ENCODE peak calls at places on chromosome 5, in eight cellular contexts. O is colonic mucosa, R is spleen, S is prostate gland, G is tibial artery, H is neural progenitor cell, U is suprapubic skin, M is A549. F is an unnamed sample.

GRCh38 chr5:26121343-26121742 is 917.0 kb downstream of the CDH9 start:
- DNase-seq in M (peak; percentile 41), G (no peak), O (no peak), H (peak; percentile 49), U (no peak), S (no peak), R (no peak), F (no peak)

GRCh38 chr5:134345996-134346395 is 21.0 kb downstream of the CDKL3 start:
- DNase-seq in R (no peak), G (no peak), O (no peak), M (no peak), U (no peak), S (peak; percentile 53), H (no peak), F (no peak)

GRCh38 chr5:27318701-27319100 is 280.3 kb upstream of the CDH9 start:
- DNase-seq in H (no peak), R (no peak), O (no peak), S (no peak), U (no peak), M (no peak), G (no peak), F (no peak)

GRCh38 chr5:98110270-98110669 is 663.2 kb upstream of the RGMB start:
- DNase-seq in M (no peak), R (no peak), O (no peak), G (no peak), U (no peak), H (no peak), S (no peak), F (no peak)

GRCh38 chr5:57176350-57176857 is 2.5 kb downstream of the GPBP1 start:
- DNase-seq in M (no peak), U (no peak), O (no peak), G (no peak), R (no peak), H (no peak), S (no peak), F (no peak)

GRCh38 chr5:132965120-132965519 is 1.7 kb upstream of the AFF4 start:
- DNase-seq in G (no peak), M (no peak), H (no peak), R (no peak), U (no peak), S (no peak), O (no peak), F (no peak)

GRCh38 chr5:173572431-173573125 is 43.9 kb downstream of the BOD1 start:
- DNase-seq in M (no peak), S (no peak), H (no peak), R (no peak), O (no peak), U (peak; percentile 34), G (no peak), F (no peak)

GRCh38 chr5:65961644-65962043 is 35.3 kb downstream of the ERBIN start:
- DNase-seq in O (no peak), M (no peak), U (no peak), R (no peak), S (no peak), H (no peak), G (no peak), F (no peak)

GRCh38 chr5:68464424-68464823 is 248.9 kb downstream of the PIK3R1 start:
- DNase-seq in S (no peak), O (no peak), U (no peak), H (no peak), G (no peak), M (no peak), R (no peak), F (no peak)

GRCh38 chr5:13278148-13278547 is 666.3 kb downstream of the DNAH5 start:
- DNase-seq in R (no peak), H (no peak), G (no peak), U (no peak), M (peak; percentile 18), S (no peak), O (no peak), F (no peak)

GRCh38 chr5:40124367-40124766 is 555.3 kb upstream of the PTGER4 start:
- DNase-seq in O (no peak), M (peak; percentile 16), G (no peak), R (no peak), H (peak; percentile 38), S (no peak), U (no peak), F (no peak)

GRCh38 chr5:151696470-151697061 is 9.9 kb upstream of the SPARC start:
- DNase-seq in S (no peak), G (peak; percentile 79), R (no peak), O (peak; percentile 44), U (peak; percentile 90), M (no peak), H (peak; percentile 41), F (peak; percentile 72)

GRCh38 chr5:170113517-170113891 is 7.8 kb downstream of the FOXI1 start:
- DNase-seq in O (no peak), G (no peak), M (no peak), S (no peak), U (no peak), H (no peak), R (no peak), F (no peak)

GRCh38 chr5:61732376-61732775 is 400.3 kb downstream of the ZSWIM6 start:
- DNase-seq in H (peak; percentile 28), U (no peak), S (no peak), O (no peak), M (no peak), R (no peak), G (no peak), F (no peak)

DNA sequence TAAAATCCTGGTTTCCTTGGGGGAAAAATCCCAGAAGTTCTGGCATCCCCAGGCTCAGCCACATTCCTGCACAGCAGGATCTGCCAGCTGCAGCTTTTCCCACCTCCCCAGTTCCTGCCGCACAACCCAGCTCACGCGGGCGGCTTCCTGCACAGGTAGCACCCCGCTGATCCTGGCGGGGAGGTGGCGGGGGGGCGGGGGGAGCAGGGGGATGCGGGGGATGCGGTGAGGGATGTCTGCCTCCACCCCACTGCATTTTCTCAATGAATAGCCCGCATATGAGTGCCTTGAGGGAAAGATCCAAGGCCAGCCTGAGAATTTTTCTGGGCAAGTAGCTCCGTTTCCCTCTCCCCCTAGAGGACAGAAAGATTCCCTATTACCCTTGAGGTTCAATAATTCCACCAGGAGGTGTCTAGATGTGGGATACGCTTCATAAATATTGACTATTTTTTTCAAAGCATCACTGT is 21.1 kb downstream of the GFPT2 start:
- DNase-seq in U (no peak), S (no peak), G (no peak), H (peak; percentile 80), M (peak; percentile 39), O (no peak), R (peak; percentile 39), F (no peak)
- TF ChIP-seq CTCF in U (no peak), S (no peak), G (no peak), H (peak; percentile 40), M (peak; percentile 23), O (no peak), R (no peak), F (no peak)

GRCh38 chr5:11777096-11777495 is 127.2 kb downstream of the CTNND2 start:
- DNase-seq in M (no peak), U (no peak), O (no peak), R (no peak), S (no peak), H (no peak), G (no peak), F (no peak)
- H3K27ac ChIP-seq in M (no peak overlapping the region), U (no peak overlapping the region), O (no peak overlapping the region), R (no peak overlapping the region), S (no peak overlapping the region), H (no peak overlapping the region), G (no peak overlapping the region), F (no peak overlapping the region)

GRCh38 chr5:76209297-76209696 is 126.1 kb downstream of the SV2C start:
- DNase-seq in O (no peak), G (no peak), R (no peak), H (no peak), U (no peak), M (peak; percentile 6), S (no peak), F (no peak)
- TF ChIP-seq CTCF in O (no peak), G (no peak), R (no peak), H (peak; percentile 47), U (no peak), M (peak; percentile 7), S (no peak), F (no peak)

GRCh38 chr5:43216941-43217340 is 24.9 kb downstream of the NIM1K start:
- DNase-seq in U (no peak), S (no peak), G (no peak), O (no peak), R (no peak), H (no peak), M (no peak), F (no peak)
- H3K27ac ChIP-seq in U (no peak overlapping the region), S (no peak overlapping the region), G (no peak overlapping the region), O (no peak overlapping the region), R (no peak overlapping the region), H (no peak overlapping the region), M (no peak overlapping the region), F (no peak overlapping the region)

DNA sequence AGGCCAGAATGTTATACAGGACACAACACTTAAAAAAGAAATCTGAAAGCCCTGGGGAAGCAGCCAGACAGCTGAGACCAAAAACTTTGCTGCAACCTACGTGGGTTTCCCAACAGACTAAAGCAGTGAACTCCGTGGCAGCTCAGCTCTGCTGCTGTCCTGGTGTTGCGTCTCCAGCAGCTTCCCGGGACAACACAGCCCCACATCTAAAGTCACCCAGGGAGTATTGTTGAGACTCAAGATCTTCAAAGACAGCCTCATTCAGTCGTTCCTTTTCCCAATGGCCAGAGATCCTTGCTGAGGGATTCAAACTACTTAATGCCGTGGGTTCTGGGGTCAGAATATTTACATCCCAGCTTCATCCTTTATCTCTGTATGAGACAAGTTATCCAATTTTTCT is 125.8 kb downstream of the MED10 start:
- DNase-seq in O (no peak), G (no peak), H (no peak), R (no peak), M (no peak), U (no peak), S (no peak), F (no peak)
- TF ChIP-seq CTCF in O (no peak), G (no peak), H (no peak), R (no peak), M (no peak), U (no peak), S (no peak), F (no peak)

GRCh38 chr5:143594913-143595818 is 191.7 kb upstream of the NR3C1 start:
- DNase-seq in H (no peak), M (peak; percentile 99), R (no peak), O (no peak), G (no peak), S (peak; percentile 21), U (no peak), F (no peak)
- H3K27ac ChIP-seq in H (no peak overlapping the region), M (peak overlapping the region; percentile 98), R (no peak overlapping the region), O (no peak overlapping the region), G (no peak overlapping the region), S (no peak overlapping the region), U (no peak overlapping the region), F (no peak overlapping the region)

GRCh38 chr5:115588640-115589039 is 13.6 kb downstream of the TICAM2 start:
- DNase-seq in M (no peak), R (no peak), H (no peak), O (no peak), S (no peak), U (no peak), G (no peak), F (no peak)
- TF ChIP-seq CTCF in M (no peak), R (no peak), H (no peak), O (no peak), S (no peak), U (no peak), G (no peak), F (no peak)

F was measured in left lung.